ENCODE peak calls at places on chromosomes 11 and 22, in seven cellular contexts. E is T-helper 17 cell; R is T-helper 2 cell; G is GM12891; U is HEK293T; Z is right atrium auricular region; C is stimulated activated CD8-positive, alpha-beta memory T cell treated with anti-CD3 and anti-CD28 coated beads, Interleukin-12 subunit alpha, Interleukin-12 subunit beta, amount 100 ng/mL, for 1 hour. K is an unnamed sample.

GRCh38 chr22:50192056-50192824 is 6.5 kb downstream of the TRABD start:
- DNase-seq in R (no peak), U (no peak), C (no peak), Z (no peak), G (no peak), E (no peak), K (no peak)

GRCh38 chr11:65316979-65317786 is 2.5 kb downstream of the CDC42EP2 start:
- DNase-seq in R (no peak), G (no peak), C (no peak), U (no peak), Z (peak), E (no peak), K (no peak)

GRCh38 chr11:134418119-134418840 is 6.2 kb upstream of the B3GAT1 start:
- DNase-seq in U (peak), C (no peak), R (no peak), G (no peak), E (no peak), Z (no peak), K (no peak)

GRCh38 chr22:31852691-31853370 is 91.5 kb upstream of the YWHAH start:
- DNase-seq in Z (no peak), E (no peak), R (no peak), C (no peak), G (no peak), U (no peak), K (no peak)

GRCh38 chr11:17296852-17297559 is 20.5 kb downstream of the NUCB2 start:
- DNase-seq in R (no peak), U (no peak), C (no peak), Z (no peak), G (no peak), E (no peak), K (no peak)

GRCh38 chr11:57638005-57638760 is 11.5 kb downstream of the YPEL4 start:
- DNase-seq in R (no peak), C (no peak), Z (peak), U (no peak), E (no peak), G (no peak), K (peak)

GRCh38 chr11:131977854-131978253 is 607.4 kb downstream of the NTM start:
- DNase-seq in R (no peak), E (no peak), U (no peak), G (no peak), Z (no peak), C (no peak), K (no peak)

GRCh38 chr11:57474017-57474750 is 13.9 kb downstream of the RTN4RL2 start:
- DNase-seq in Z (no peak), U (no peak), R (no peak), E (no peak), C (no peak), G (no peak), K (no peak)

GRCh38 chr11:18313985-18314763 is 7.8 kb downstream of the HPS5 start:
- DNase-seq in E (no peak), G (no peak), R (no peak), U (no peak), Z (no peak), C (no peak), K (no peak)

GRCh38 chr11:132177106-132177505 is 806.7 kb downstream of the NTM start:
- DNase-seq in C (no peak), E (no peak), U (no peak), Z (no peak), R (no peak), G (no peak), K (no peak)

GRCh38 chr11:114359342-114359741 is 41.0 kb downstream of the C11orf71 start:
- DNase-seq in C (no peak), R (no peak), E (no peak), Z (no peak), G (no peak), U (no peak), K (no peak)